ENCODE peak calls at places on chromosomes 12 and 14, in ten cellular contexts. One of them, this sample, is unnamed.
A peak's percentile ranks its signal among the peaks of the same experiment; 100 is the strongest.

GRCh38 chr14:92675421-92675820 is 73.0 kb downstream of the LGMN start:
- DNase-seq in uterus: peak; percentile 4
- DNase-seq in CD4-positive, alpha-beta memory T cell: no peak
- DNase-seq in tibial artery: no peak
- DNase-seq in lung: no peak
- DNase-seq in kidney: peak; percentile 9
- DNase-seq in trophoblast cell: no peak
- DNase-seq in left ventricle myocardium inferior: no peak
- DNase-seq in fibroblast of lung: no peak
- DNase-seq in sigmoid colon: peak; percentile 33
- DNase-seq in this sample: peak; percentile 33

GRCh38 chr14:37093364-37093763 is 79.0 kb downstream of the SLC25A21 start:
- DNase-seq in uterus: no peak
- DNase-seq in CD4-positive, alpha-beta memory T cell: no peak
- DNase-seq in tibial artery: no peak
- DNase-seq in lung: no peak
- DNase-seq in kidney: no peak
- DNase-seq in trophoblast cell: no peak
- DNase-seq in left ventricle myocardium inferior: no peak
- DNase-seq in fibroblast of lung: no peak
- DNase-seq in sigmoid colon: no peak
- DNase-seq in this sample: no peak

GRCh38 chr12:124380793-124381453 is 86.0 kb downstream of the RFLNA start:
- DNase-seq in uterus: no peak
- DNase-seq in CD4-positive, alpha-beta memory T cell: no peak
- DNase-seq in tibial artery: no peak
- DNase-seq in lung: no peak
- DNase-seq in kidney: no peak
- DNase-seq in trophoblast cell: no peak
- DNase-seq in left ventricle myocardium inferior: no peak
- DNase-seq in fibroblast of lung: no peak
- DNase-seq in sigmoid colon: no peak
- DNase-seq in this sample: no peak

GRCh38 chr12:1920436-1920835 is 2.0 kb upstream of the CACNA2D4 start:
- DNase-seq in uterus: no peak
- DNase-seq in CD4-positive, alpha-beta memory T cell: no peak
- DNase-seq in tibial artery: no peak
- DNase-seq in lung: no peak
- DNase-seq in kidney: no peak
- DNase-seq in trophoblast cell: no peak
- DNase-seq in left ventricle myocardium inferior: no peak
- DNase-seq in fibroblast of lung: no peak
- DNase-seq in sigmoid colon: no peak
- DNase-seq in this sample: peak; percentile 30

GRCh38 chr12:109759076-109759420 is 45.4 kb downstream of the FAM222A start:
- DNase-seq in uterus: no peak
- DNase-seq in CD4-positive, alpha-beta memory T cell: no peak
- DNase-seq in tibial artery: no peak
- DNase-seq in lung: no peak
- DNase-seq in kidney: no peak
- DNase-seq in trophoblast cell: no peak
- DNase-seq in left ventricle myocardium inferior: peak; percentile 9
- DNase-seq in fibroblast of lung: no peak
- DNase-seq in sigmoid colon: peak; percentile 50
- DNase-seq in this sample: peak; percentile 35

GRCh38 chr14:68785817-68786490 is 6.9 kb downstream of the ZFP36L1 start:
- DNase-seq in uterus: no peak
- DNase-seq in CD4-positive, alpha-beta memory T cell: peak; percentile 48
- DNase-seq in tibial artery: peak; percentile 16
- DNase-seq in lung: no peak
- DNase-seq in kidney: no peak
- DNase-seq in trophoblast cell: peak; percentile 93
- DNase-seq in left ventricle myocardium inferior: no peak
- DNase-seq in fibroblast of lung: peak; percentile 44
- DNase-seq in sigmoid colon: peak; percentile 78
- DNase-seq in this sample: no peak

GRCh38 chr12:128644664-128645296 is 179.0 kb downstream of the SLC15A4 start:
- DNase-seq in uterus: no peak
- DNase-seq in CD4-positive, alpha-beta memory T cell: no peak
- DNase-seq in tibial artery: no peak
- DNase-seq in lung: peak; percentile 33
- DNase-seq in kidney: no peak
- DNase-seq in trophoblast cell: no peak
- DNase-seq in left ventricle myocardium inferior: no peak
- DNase-seq in fibroblast of lung: no peak
- DNase-seq in sigmoid colon: no peak
- DNase-seq in this sample: no peak

GRCh38 chr14:75982724-75983358 is 1.0 kb upstream of the TGFB3 start:
- DNase-seq in uterus: peak; percentile 87
- DNase-seq in CD4-positive, alpha-beta memory T cell: no peak
- DNase-seq in tibial artery: peak; percentile 49
- DNase-seq in lung: peak; percentile 62
- DNase-seq in kidney: peak; percentile 91
- DNase-seq in trophoblast cell: no peak
- DNase-seq in left ventricle myocardium inferior: peak; percentile 82
- DNase-seq in fibroblast of lung: peak; percentile 80
- DNase-seq in sigmoid colon: peak; percentile 90
- DNase-seq in this sample: peak; percentile 85

GRCh38 chr14:103196716-103197115 is 73.5 kb downstream of the TNFAIP2 start:
- DNase-seq in uterus: no peak
- DNase-seq in CD4-positive, alpha-beta memory T cell: no peak
- DNase-seq in tibial artery: no peak
- DNase-seq in lung: no peak
- DNase-seq in kidney: peak; percentile 26
- DNase-seq in trophoblast cell: no peak
- DNase-seq in left ventricle myocardium inferior: no peak
- DNase-seq in fibroblast of lung: no peak
- DNase-seq in sigmoid colon: peak; percentile 54
- DNase-seq in this sample: no peak

GRCh38 chr14:66038214-66038977 is 447.8 kb upstream of the CCDC196 start:
- DNase-seq in uterus: peak; percentile 17
- DNase-seq in CD4-positive, alpha-beta memory T cell: no peak
- DNase-seq in tibial artery: peak; percentile 38
- DNase-seq in lung: no peak
- DNase-seq in kidney: no peak
- DNase-seq in trophoblast cell: peak; percentile 33
- DNase-seq in left ventricle myocardium inferior: no peak
- DNase-seq in fibroblast of lung: no peak
- DNase-seq in sigmoid colon: peak; percentile 62
- DNase-seq in this sample: peak; percentile 52

GRCh38 chr14:55572578-55572977 is 7.4 kb upstream of the KTN1 start:
- DNase-seq in uterus: no peak
- DNase-seq in CD4-positive, alpha-beta memory T cell: no peak
- DNase-seq in tibial artery: no peak
- DNase-seq in lung: no peak
- DNase-seq in kidney: no peak
- DNase-seq in trophoblast cell: no peak
- DNase-seq in left ventricle myocardium inferior: no peak
- DNase-seq in fibroblast of lung: no peak
- DNase-seq in sigmoid colon: no peak
- DNase-seq in this sample: no peak

DNA sequence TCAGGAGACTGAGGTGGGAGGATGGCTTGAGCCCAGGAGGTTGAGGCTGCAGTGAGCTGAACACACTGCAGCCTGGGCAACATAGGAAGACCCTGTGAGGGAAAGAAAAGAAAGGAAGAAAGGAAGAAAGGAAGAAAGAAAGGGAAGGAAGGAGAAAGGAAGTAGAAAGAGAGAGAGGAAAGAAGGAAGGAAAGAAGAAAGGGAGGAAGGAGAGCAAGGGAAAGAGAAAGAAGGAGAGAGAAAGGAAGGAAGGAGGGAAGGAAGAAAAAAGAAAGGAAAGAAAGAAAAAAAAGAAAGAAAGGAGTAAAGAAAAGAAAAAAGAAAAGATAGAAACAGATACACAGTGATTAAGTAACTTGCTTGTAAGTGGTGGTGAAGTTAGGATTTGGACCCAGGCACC is 13.6 kb upstream of the C12orf75 start:
- DNase-seq in uterus: no peak
- DNase-seq in CD4-positive, alpha-beta memory T cell: no peak
- DNase-seq in tibial artery: no peak
- DNase-seq in lung: no peak
- DNase-seq in kidney: no peak
- DNase-seq in trophoblast cell: no peak
- DNase-seq in left ventricle myocardium inferior: no peak
- DNase-seq in fibroblast of lung: no peak
- DNase-seq in sigmoid colon: no peak
- DNase-seq in this sample: no peak
- H3K4me1 ChIP-seq in uterus: no peaks in the 10 kb centered on the region
- H3K4me1 ChIP-seq in CD4-positive, alpha-beta memory T cell: peaks cover 14% of the 10 kb centered on the region
- H3K4me1 ChIP-seq in tibial artery: no peaks in the 10 kb centered on the region
- H3K4me1 ChIP-seq in lung: no peaks in the 10 kb centered on the region
- H3K4me1 ChIP-seq in kidney: peaks cover 23% of the 10 kb centered on the region
- H3K4me1 ChIP-seq in trophoblast cell: peaks cover 12% of the 10 kb centered on the region
- H3K4me1 ChIP-seq in left ventricle myocardium inferior: no peaks in the 10 kb centered on the region
- H3K4me1 ChIP-seq in fibroblast of lung: peaks cover 15% of the 10 kb centered on the region
- H3K4me1 ChIP-seq in sigmoid colon: no peaks in the 10 kb centered on the region
- H3K4me1 ChIP-seq in this sample: no peaks in the 10 kb centered on the region

GRCh38 chr14:97723834-97724770 is 926.9 kb downstream of the VRK1 start:
- DNase-seq in uterus: no peak
- DNase-seq in CD4-positive, alpha-beta memory T cell: peak; percentile 54
- DNase-seq in tibial artery: no peak
- DNase-seq in lung: no peak
- DNase-seq in kidney: no peak
- DNase-seq in trophoblast cell: no peak
- DNase-seq in left ventricle myocardium inferior: no peak
- DNase-seq in fibroblast of lung: no peak
- DNase-seq in sigmoid colon: no peak
- DNase-seq in this sample: no peak
- H3K4me1 ChIP-seq in uterus: no peaks in the 10 kb centered on the region
- H3K4me1 ChIP-seq in CD4-positive, alpha-beta memory T cell: peaks cover 59% of the 10 kb centered on the region
- H3K4me1 ChIP-seq in tibial artery: no peaks in the 10 kb centered on the region
- H3K4me1 ChIP-seq in lung: peaks cover 2% of the 10 kb centered on the region
- H3K4me1 ChIP-seq in kidney: no peaks in the 10 kb centered on the region
- H3K4me1 ChIP-seq in trophoblast cell: no peaks in the 10 kb centered on the region
- H3K4me1 ChIP-seq in left ventricle myocardium inferior: no peaks in the 10 kb centered on the region
- H3K4me1 ChIP-seq in fibroblast of lung: no peaks in the 10 kb centered on the region
- H3K4me1 ChIP-seq in sigmoid colon: no peaks in the 10 kb centered on the region
- H3K4me1 ChIP-seq in this sample: no peaks in the 10 kb centered on the region

GRCh38 chr12:122982494-122982850 is 2.0 kb downstream of the ARL6IP4 start:
- DNase-seq in uterus: no peak
- DNase-seq in CD4-positive, alpha-beta memory T cell: no peak
- DNase-seq in tibial artery: no peak
- DNase-seq in lung: no peak
- DNase-seq in kidney: peak; percentile 71
- DNase-seq in trophoblast cell: no peak
- DNase-seq in left ventricle myocardium inferior: no peak
- DNase-seq in fibroblast of lung: no peak
- DNase-seq in sigmoid colon: no peak
- DNase-seq in this sample: no peak
- H3K4me1 ChIP-seq in uterus: peaks cover 5% of the 10 kb centered on the region
- H3K4me1 ChIP-seq in CD4-positive, alpha-beta memory T cell: peaks cover 57% of the 10 kb centered on the region
- H3K4me1 ChIP-seq in tibial artery: peaks cover 11% of the 10 kb centered on the region
- H3K4me1 ChIP-seq in lung: peaks cover 35% of the 10 kb centered on the region
- H3K4me1 ChIP-seq in kidney: peaks cover 49% of the 10 kb centered on the region
- H3K4me1 ChIP-seq in trophoblast cell: peaks cover 16% of the 10 kb centered on the region
- H3K4me1 ChIP-seq in left ventricle myocardium inferior: peaks cover 81% of the 10 kb centered on the region
- H3K4me1 ChIP-seq in fibroblast of lung: peaks cover 27% of the 10 kb centered on the region
- H3K4me1 ChIP-seq in sigmoid colon: peaks cover 67% of the 10 kb centered on the region
- H3K4me1 ChIP-seq in this sample: peaks cover 4% of the 10 kb centered on the region

GRCh38 chr12:15632708-15633107 is 156.5 kb downstream of the EPS8 start:
- DNase-seq in uterus: no peak
- DNase-seq in CD4-positive, alpha-beta memory T cell: no peak
- DNase-seq in tibial artery: no peak
- DNase-seq in lung: no peak
- DNase-seq in kidney: no peak
- DNase-seq in trophoblast cell: no peak
- DNase-seq in left ventricle myocardium inferior: no peak
- DNase-seq in fibroblast of lung: no peak
- DNase-seq in sigmoid colon: no peak
- DNase-seq in this sample: no peak
- H3K4me1 ChIP-seq in uterus: peaks cover 4% of the 10 kb centered on the region
- H3K4me1 ChIP-seq in CD4-positive, alpha-beta memory T cell: no peaks in the 10 kb centered on the region
- H3K4me1 ChIP-seq in tibial artery: no peaks in the 10 kb centered on the region
- H3K4me1 ChIP-seq in lung: peaks cover 5% of the 10 kb centered on the region
- H3K4me1 ChIP-seq in kidney: peaks cover 6% of the 10 kb centered on the region
- H3K4me1 ChIP-seq in trophoblast cell: peaks cover 2% of the 10 kb centered on the region
- H3K4me1 ChIP-seq in left ventricle myocardium inferior: peaks cover 41% of the 10 kb centered on the region
- H3K4me1 ChIP-seq in fibroblast of lung: peaks cover 20% of the 10 kb centered on the region
- H3K4me1 ChIP-seq in sigmoid colon: peaks cover 32% of the 10 kb centered on the region
- H3K4me1 ChIP-seq in this sample: peaks cover 4% of the 10 kb centered on the region

GRCh38 chr12:116324684-116325664 is 47.5 kb upstream of the MED13L start:
- DNase-seq in uterus: no peak
- DNase-seq in CD4-positive, alpha-beta memory T cell: peak; percentile 38
- DNase-seq in tibial artery: no peak
- DNase-seq in lung: no peak
- DNase-seq in kidney: no peak
- DNase-seq in trophoblast cell: no peak
- DNase-seq in left ventricle myocardium inferior: no peak
- DNase-seq in fibroblast of lung: no peak
- DNase-seq in sigmoid colon: no peak
- DNase-seq in this sample: no peak
- H3K4me1 ChIP-seq in uterus: peaks cover 10% of the 10 kb centered on the region
- H3K4me1 ChIP-seq in CD4-positive, alpha-beta memory T cell: peaks cover 21% of the 10 kb centered on the region
- H3K4me1 ChIP-seq in tibial artery: no peaks in the 10 kb centered on the region
- H3K4me1 ChIP-seq in lung: peaks cover 2% of the 10 kb centered on the region
- H3K4me1 ChIP-seq in kidney: peaks cover 2% of the 10 kb centered on the region
- H3K4me1 ChIP-seq in trophoblast cell: peaks cover 10% of the 10 kb centered on the region
- H3K4me1 ChIP-seq in left ventricle myocardium inferior: peaks cover 9% of the 10 kb centered on the region
- H3K4me1 ChIP-seq in fibroblast of lung: peaks cover 6% of the 10 kb centered on the region
- H3K4me1 ChIP-seq in sigmoid colon: peaks cover 10% of the 10 kb centered on the region
- H3K4me1 ChIP-seq in this sample: peaks cover 7% of the 10 kb centered on the region

GRCh38 chr12:6322969-6323339 is 12.5 kb downstream of the PLEKHG6 start:
- DNase-seq in uterus: no peak
- DNase-seq in CD4-positive, alpha-beta memory T cell: no peak
- DNase-seq in tibial artery: no peak
- DNase-seq in lung: no peak
- DNase-seq in kidney: no peak
- DNase-seq in trophoblast cell: no peak
- DNase-seq in left ventricle myocardium inferior: no peak
- DNase-seq in fibroblast of lung: no peak
- DNase-seq in sigmoid colon: no peak
- DNase-seq in this sample: no peak
- H3K4me1 ChIP-seq in uterus: peaks cover 7% of the 10 kb centered on the region
- H3K4me1 ChIP-seq in CD4-positive, alpha-beta memory T cell: peaks cover 36% of the 10 kb centered on the region
- H3K4me1 ChIP-seq in tibial artery: no peaks in the 10 kb centered on the region
- H3K4me1 ChIP-seq in lung: peaks cover 19% of the 10 kb centered on the region
- H3K4me1 ChIP-seq in kidney: peaks cover 36% of the 10 kb centered on the region
- H3K4me1 ChIP-seq in trophoblast cell: peaks cover 14% of the 10 kb centered on the region
- H3K4me1 ChIP-seq in left ventricle myocardium inferior: peaks cover 63% of the 10 kb centered on the region
- H3K4me1 ChIP-seq in fibroblast of lung: peaks cover 32% of the 10 kb centered on the region
- H3K4me1 ChIP-seq in sigmoid colon: peaks cover 60% of the 10 kb centered on the region
- H3K4me1 ChIP-seq in this sample: no peaks in the 10 kb centered on the region

DNA sequence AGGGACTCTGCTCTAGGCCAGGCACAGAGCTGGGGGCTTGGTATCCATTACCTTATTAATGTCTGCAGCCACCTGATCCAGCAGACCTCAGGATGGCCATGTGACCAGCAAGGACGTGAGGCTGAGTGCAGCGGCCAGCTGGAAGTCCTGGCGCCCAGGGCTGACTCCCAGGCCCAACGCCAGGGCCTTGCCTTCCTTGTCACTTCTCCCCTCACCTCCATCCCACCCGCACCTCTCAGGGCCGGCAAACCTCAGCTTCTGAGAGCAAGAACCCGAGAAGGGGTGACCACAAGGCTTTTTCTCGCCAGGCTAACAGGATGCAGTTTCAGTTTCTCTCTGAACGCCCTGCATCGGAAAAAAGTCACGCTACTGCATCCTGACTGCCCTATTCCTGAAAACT is 15.4 kb downstream of the RAB35 start:
- DNase-seq in uterus: peak; percentile 31
- DNase-seq in CD4-positive, alpha-beta memory T cell: no peak
- DNase-seq in tibial artery: no peak
- DNase-seq in lung: no peak
- DNase-seq in kidney: no peak
- DNase-seq in trophoblast cell: no peak
- DNase-seq in left ventricle myocardium inferior: no peak
- DNase-seq in fibroblast of lung: peak; percentile 27
- DNase-seq in sigmoid colon: no peak
- DNase-seq in this sample: no peak
- H3K4me1 ChIP-seq in uterus: peaks cover 12% of the 10 kb centered on the region
- H3K4me1 ChIP-seq in CD4-positive, alpha-beta memory T cell: peaks cover 25% of the 10 kb centered on the region
- H3K4me1 ChIP-seq in tibial artery: no peaks in the 10 kb centered on the region
- H3K4me1 ChIP-seq in lung: peaks cover 11% of the 10 kb centered on the region
- H3K4me1 ChIP-seq in kidney: peaks cover 29% of the 10 kb centered on the region
- H3K4me1 ChIP-seq in trophoblast cell: peaks cover 16% of the 10 kb centered on the region
- H3K4me1 ChIP-seq in left ventricle myocardium inferior: peaks cover 52% of the 10 kb centered on the region
- H3K4me1 ChIP-seq in fibroblast of lung: peaks cover 8% of the 10 kb centered on the region
- H3K4me1 ChIP-seq in sigmoid colon: peaks cover 23% of the 10 kb centered on the region
- H3K4me1 ChIP-seq in this sample: no peaks in the 10 kb centered on the region

This sample was measured in aorta.